ENCODE peak calls at places on chromosomes 6 and 20, in four cellular contexts. One of them, this sample, is unnamed.

GRCh38 chr6:94361304-94362060 is 942.1 kb upstream of the EPHA7 start:
- DNase-seq in mucosa of descending colon: no peak
- DNase-seq in GM06990: no peak
- DNase-seq in fibroblast of pulmonary artery: no peak
- DNase-seq in this sample: no peak

GRCh38 chr6:136826216-136826615 is 3.8 kb downstream of the PEX7 start:
- DNase-seq in GM06990: no peak
- DNase-seq in fibroblast of pulmonary artery: no peak
- DNase-seq in mucosa of descending colon: no peak
- DNase-seq in this sample: no peak

GRCh38 chr6:3389390-3390167 is 67.3 kb downstream of the SLC22A23 start:
- DNase-seq in GM06990: no peak
- DNase-seq in mucosa of descending colon: no peak
- DNase-seq in fibroblast of pulmonary artery: peak; percentile 77
- DNase-seq in this sample: peak; percentile 93

GRCh38 chr6:38673397-38674165 is 29.4 kb downstream of the GLO1 start:
- DNase-seq in GM06990: no peak
- DNase-seq in mucosa of descending colon: no peak
- DNase-seq in fibroblast of pulmonary artery: no peak
- DNase-seq in this sample: no peak

GRCh38 chr6:7196685-7197283 is 89.0 kb downstream of the RREB1 start:
- DNase-seq in mucosa of descending colon: no peak
- DNase-seq in fibroblast of pulmonary artery: no peak
- DNase-seq in GM06990: no peak
- DNase-seq in this sample: no peak

GRCh38 chr20:37734228-37734980 is 40.6 kb downstream of the CTNNBL1 start:
- DNase-seq in GM06990: no peak
- DNase-seq in fibroblast of pulmonary artery: peak; percentile 72
- DNase-seq in mucosa of descending colon: no peak
- DNase-seq in this sample: peak; percentile 73

GRCh38 chr6:117233146-117233545 is 32.2 kb upstream of the VGLL2 start:
- DNase-seq in GM06990: no peak
- DNase-seq in mucosa of descending colon: no peak
- DNase-seq in fibroblast of pulmonary artery: peak; percentile 0
- DNase-seq in this sample: peak; percentile 31

GRCh38 chr6:132526461-132526860 is 11.6 kb upstream of the TAAR9 start:
- DNase-seq in GM06990: no peak
- DNase-seq in fibroblast of pulmonary artery: no peak
- DNase-seq in mucosa of descending colon: no peak
- DNase-seq in this sample: no peak

GRCh38 chr20:60586417-60587105 is 628.3 kb downstream of the CDH26 start:
- DNase-seq in mucosa of descending colon: no peak
- DNase-seq in GM06990: no peak
- DNase-seq in fibroblast of pulmonary artery: no peak
- DNase-seq in this sample: no peak

GRCh38 chr6:134081506-134081905 is 29.1 kb upstream of the SLC2A12 start:
- DNase-seq in GM06990: no peak
- DNase-seq in mucosa of descending colon: no peak
- DNase-seq in fibroblast of pulmonary artery: no peak
- DNase-seq in this sample: no peak

GRCh38 chr6:134079406-134079921 is 27.0 kb upstream of the SLC2A12 start:
- DNase-seq in mucosa of descending colon: no peak
- DNase-seq in GM06990: no peak
- DNase-seq in fibroblast of pulmonary artery: no peak
- DNase-seq in this sample: no peak

GRCh38 chr6:134080171-134080795 is 27.9 kb upstream of the SLC2A12 start:
- DNase-seq in mucosa of descending colon: no peak
- DNase-seq in fibroblast of pulmonary artery: no peak
- DNase-seq in GM06990: no peak
- DNase-seq in this sample: peak; percentile 64

GRCh38 chr6:134078166-134078565 is 25.7 kb upstream of the SLC2A12 start:
- DNase-seq in fibroblast of pulmonary artery: no peak
- DNase-seq in mucosa of descending colon: no peak
- DNase-seq in GM06990: no peak
- DNase-seq in this sample: no peak

GRCh38 chr6:134082191-134082590 is 29.8 kb upstream of the SLC2A12 start:
- DNase-seq in fibroblast of pulmonary artery: no peak
- DNase-seq in mucosa of descending colon: no peak
- DNase-seq in GM06990: no peak
- DNase-seq in this sample: no peak
- TF ChIP-seq CTCF in fibroblast of pulmonary artery: no peak
- TF ChIP-seq CTCF in mucosa of descending colon: no peak
- TF ChIP-seq CTCF in GM06990: no peak
- TF ChIP-seq CTCF in this sample: no peak

DNA sequence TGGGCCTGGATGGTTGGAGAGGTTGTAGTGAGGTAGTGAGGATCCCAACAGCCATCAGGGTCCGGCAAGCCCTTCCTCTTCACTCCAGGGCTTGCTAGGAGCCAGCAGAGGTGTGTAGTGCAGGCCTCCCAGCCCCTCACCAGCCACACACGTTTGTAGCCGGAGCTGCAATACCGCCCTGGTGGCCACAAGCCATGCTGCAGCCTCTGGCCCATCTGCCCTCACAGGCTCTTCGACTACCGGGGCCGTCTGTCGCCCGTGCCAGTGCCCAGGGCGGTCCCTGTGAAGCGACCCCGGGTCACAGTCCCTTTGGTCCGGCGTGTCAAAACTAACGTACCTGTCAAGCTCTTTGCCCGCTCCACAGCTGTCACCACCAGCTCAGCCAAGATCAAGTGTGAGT is 36.4 kb downstream of the EIF2S2 start:
- DNase-seq in GM06990: no peak
- DNase-seq in mucosa of descending colon: no peak
- DNase-seq in fibroblast of pulmonary artery: no peak
- DNase-seq in this sample: no peak
- TF ChIP-seq CTCF in GM06990: no peak
- TF ChIP-seq CTCF in mucosa of descending colon: no peak
- TF ChIP-seq CTCF in fibroblast of pulmonary artery: peak; percentile 10
- TF ChIP-seq CTCF in this sample: no peak

DNA sequence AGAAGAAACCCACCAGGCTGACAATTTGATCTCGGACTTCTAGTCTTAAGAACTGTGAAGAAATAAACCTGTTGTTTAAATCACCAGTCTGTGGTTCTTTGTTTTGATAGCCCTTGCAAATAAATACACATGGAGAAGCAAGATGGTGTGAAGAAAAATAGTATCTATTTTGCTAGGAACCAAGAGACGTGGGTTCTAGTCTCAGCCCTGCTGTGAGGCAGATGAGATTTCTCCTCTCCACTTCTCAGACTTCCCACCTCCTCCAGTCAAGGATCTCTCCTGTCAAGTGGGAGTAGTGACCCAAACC is 294.9 kb upstream of the JARID2 start:
- DNase-seq in GM06990: no peak
- DNase-seq in mucosa of descending colon: no peak
- DNase-seq in fibroblast of pulmonary artery: no peak
- DNase-seq in this sample: no peak
- TF ChIP-seq CTCF in GM06990: no peak
- TF ChIP-seq CTCF in mucosa of descending colon: no peak
- TF ChIP-seq CTCF in fibroblast of pulmonary artery: no peak
- TF ChIP-seq CTCF in this sample: no peak

DNA sequence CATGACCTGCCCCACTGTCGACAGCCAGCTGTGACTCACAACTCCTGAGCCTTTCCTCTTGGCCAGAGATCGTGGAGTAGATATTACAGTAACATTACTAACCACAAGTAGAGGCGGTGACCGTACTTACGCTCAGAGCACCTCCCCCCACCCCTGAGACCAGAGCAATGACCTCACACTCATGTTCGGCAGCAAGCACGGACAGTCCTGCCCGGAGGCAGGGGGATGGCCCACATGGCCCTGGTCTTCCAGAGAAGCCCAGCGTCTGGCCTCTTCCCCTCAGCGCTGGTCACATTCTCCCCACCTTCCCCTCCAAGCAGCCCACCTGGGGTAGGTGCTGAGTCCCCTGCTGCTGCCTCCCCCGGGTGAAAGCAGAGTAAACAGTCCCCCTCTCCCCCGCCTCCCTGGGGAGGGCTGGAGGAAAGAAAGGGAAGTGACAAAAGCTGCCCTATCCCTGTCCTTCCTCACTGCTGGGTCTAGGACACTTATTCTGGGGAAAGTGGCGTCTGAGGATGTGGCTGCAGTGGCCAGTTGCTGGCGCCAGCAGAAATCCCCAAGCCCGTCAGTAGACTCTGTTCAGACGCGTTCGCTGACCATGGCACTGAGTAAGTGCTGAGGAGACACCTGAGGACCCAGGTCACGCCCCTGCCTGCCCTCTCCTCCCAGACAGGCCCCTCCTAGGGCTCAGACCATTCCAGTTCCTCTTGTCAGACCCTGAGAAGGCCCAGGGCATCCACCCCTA is 68.5 kb downstream of the MRPL14 start:
- DNase-seq in mucosa of descending colon: peak; percentile 59
- DNase-seq in GM06990: peak; percentile 70
- DNase-seq in fibroblast of pulmonary artery: peak; percentile 99
- DNase-seq in this sample: peak; percentile 100
- TF ChIP-seq CTCF in mucosa of descending colon: no peak
- TF ChIP-seq CTCF in GM06990: no peak
- TF ChIP-seq CTCF in fibroblast of pulmonary artery: no peak
- TF ChIP-seq CTCF in this sample: no peak

GRCh38 chr20:25197173-25197869 is 1.8 kb downstream of the ENTPD6 start:
- DNase-seq in mucosa of descending colon: peak; percentile 45
- DNase-seq in GM06990: no peak
- DNase-seq in fibroblast of pulmonary artery: no peak
- DNase-seq in this sample: no peak
- TF ChIP-seq CTCF in mucosa of descending colon: no peak
- TF ChIP-seq CTCF in GM06990: peak; percentile 10
- TF ChIP-seq CTCF in fibroblast of pulmonary artery: no peak
- TF ChIP-seq CTCF in this sample: no peak

GRCh38 chr20:21556398-21556797 is 42.5 kb upstream of the NKX2-2 start:
- DNase-seq in GM06990: no peak
- DNase-seq in mucosa of descending colon: no peak
- DNase-seq in fibroblast of pulmonary artery: no peak
- DNase-seq in this sample: no peak
- TF ChIP-seq CTCF in GM06990: no peak
- TF ChIP-seq CTCF in mucosa of descending colon: no peak
- TF ChIP-seq CTCF in fibroblast of pulmonary artery: no peak
- TF ChIP-seq CTCF in this sample: no peak

GRCh38 chr6:162245831-162246230 is 481.7 kb downstream of the PRKN start:
- DNase-seq in fibroblast of pulmonary artery: no peak
- DNase-seq in GM06990: no peak
- DNase-seq in mucosa of descending colon: no peak
- DNase-seq in this sample: no peak
- TF ChIP-seq CTCF in fibroblast of pulmonary artery: no peak
- TF ChIP-seq CTCF in GM06990: no peak
- TF ChIP-seq CTCF in mucosa of descending colon: no peak
- TF ChIP-seq CTCF in this sample: no peak

GRCh38 chr6:35727935-35728662 is 8.7 kb upstream of the ARMC12 start:
- DNase-seq in mucosa of descending colon: peak; percentile 92
- DNase-seq in fibroblast of pulmonary artery: peak; percentile 98
- DNase-seq in GM06990: peak; percentile 89
- DNase-seq in this sample: peak; percentile 92

GRCh38 chr6:35728663-35729348 is 8.0 kb upstream of the ARMC12 start:
- DNase-seq in fibroblast of pulmonary artery: no peak
- DNase-seq in mucosa of descending colon: peak; percentile 58
- DNase-seq in GM06990: peak; percentile 45
- DNase-seq in this sample: no peak

GRCh38 chr6:35725721-35726438 is 11.0 kb upstream of the ARMC12 start:
- DNase-seq in fibroblast of pulmonary artery: peak; percentile 87
- DNase-seq in GM06990: no peak
- DNase-seq in mucosa of descending colon: peak; percentile 89
- DNase-seq in this sample: no peak

GRCh38 chr6:35729349-35729678 is 7.5 kb upstream of the ARMC12 start:
- DNase-seq in mucosa of descending colon: no peak
- DNase-seq in fibroblast of pulmonary artery: no peak
- DNase-seq in GM06990: no peak
- DNase-seq in this sample: no peak

GRCh38 chr6:35727206-35727934 is 9.5 kb upstream of the ARMC12 start:
- DNase-seq in mucosa of descending colon: peak; percentile 79
- DNase-seq in fibroblast of pulmonary artery: peak; percentile 95
- DNase-seq in GM06990: no peak
- DNase-seq in this sample: peak; percentile 59
- TF ChIP-seq CTCF in mucosa of descending colon: no peak
- TF ChIP-seq CTCF in fibroblast of pulmonary artery: no peak
- TF ChIP-seq CTCF in GM06990: no peak
- TF ChIP-seq CTCF in this sample: no peak

GRCh38 chr6:121222656-121223055 is 111.6 kb downstream of the TBC1D32 start:
- DNase-seq in mucosa of descending colon: no peak
- DNase-seq in GM06990: no peak
- DNase-seq in fibroblast of pulmonary artery: peak; percentile 51
- DNase-seq in this sample: peak; percentile 55
- TF ChIP-seq CTCF in mucosa of descending colon: no peak
- TF ChIP-seq CTCF in GM06990: no peak
- TF ChIP-seq CTCF in fibroblast of pulmonary artery: peak; percentile 21
- TF ChIP-seq CTCF in this sample: peak; percentile 25

GRCh38 chr6:81073323-81073722 is 679.2 kb downstream of the TENT5A start:
- DNase-seq in fibroblast of pulmonary artery: no peak
- DNase-seq in mucosa of descending colon: no peak
- DNase-seq in GM06990: no peak
- DNase-seq in this sample: no peak

GRCh38 chr6:81075974-81076373 is 676.5 kb downstream of the TENT5A start:
- DNase-seq in mucosa of descending colon: no peak
- DNase-seq in GM06990: no peak
- DNase-seq in fibroblast of pulmonary artery: peak; percentile 31
- DNase-seq in this sample: peak; percentile 8
- TF ChIP-seq CTCF in mucosa of descending colon: no peak
- TF ChIP-seq CTCF in GM06990: peak; percentile 6
- TF ChIP-seq CTCF in fibroblast of pulmonary artery: peak; percentile 69
- TF ChIP-seq CTCF in this sample: peak; percentile 35

This sample was measured in astrocyte.